ENCODE peak calls at places on chromosomes 5 and 9, in five cellular contexts. One of them, this sample, is unnamed.

GRCh38 chr5:96745844-96746531 is 61.8 kb downstream of the ERAP1 start:
- DNase-seq in mesothelial cell of epicardium: no peak
- DNase-seq in stimulated activated CD8-positive, alpha-beta memory T cell treated with anti-CD3 and anti-CD28 coated beads, Interleukin-12 subunit alpha, Interleukin-12 subunit beta, amount 100 ng/mL, for 4 hours: no peak
- DNase-seq in T-helper 2 cell: no peak
- DNase-seq in anterior cingulate cortex: no peak
- DNase-seq in this sample: no peak

GRCh38 chr5:2508514-2508913 is 243.0 kb downstream of the IRX2 start:
- DNase-seq in anterior cingulate cortex: no peak
- DNase-seq in T-helper 2 cell: no peak
- DNase-seq in mesothelial cell of epicardium: no peak
- DNase-seq in stimulated activated CD8-positive, alpha-beta memory T cell treated with anti-CD3 and anti-CD28 coated beads, Interleukin-12 subunit alpha, Interleukin-12 subunit beta, amount 100 ng/mL, for 4 hours: no peak
- DNase-seq in this sample: no peak

GRCh38 chr5:150304481-150305081 is 1.9 kb upstream of the ARSI start:
- DNase-seq in anterior cingulate cortex: no peak
- DNase-seq in stimulated activated CD8-positive, alpha-beta memory T cell treated with anti-CD3 and anti-CD28 coated beads, Interleukin-12 subunit alpha, Interleukin-12 subunit beta, amount 100 ng/mL, for 4 hours: no peak
- DNase-seq in mesothelial cell of epicardium: no peak
- DNase-seq in T-helper 2 cell: no peak
- DNase-seq in this sample: no peak

GRCh38 chr9:101791938-101792337 is 53.5 kb upstream of the GRIN3A start:
- DNase-seq in mesothelial cell of epicardium: peak; percentile 29
- DNase-seq in stimulated activated CD8-positive, alpha-beta memory T cell treated with anti-CD3 and anti-CD28 coated beads, Interleukin-12 subunit alpha, Interleukin-12 subunit beta, amount 100 ng/mL, for 4 hours: no peak
- DNase-seq in T-helper 2 cell: no peak
- DNase-seq in anterior cingulate cortex: no peak
- DNase-seq in this sample: peak; percentile 13

GRCh38 chr9:97572196-97572891 is 60.8 kb downstream of the TSTD2 start:
- DNase-seq in mesothelial cell of epicardium: no peak
- DNase-seq in stimulated activated CD8-positive, alpha-beta memory T cell treated with anti-CD3 and anti-CD28 coated beads, Interleukin-12 subunit alpha, Interleukin-12 subunit beta, amount 100 ng/mL, for 4 hours: no peak
- DNase-seq in T-helper 2 cell: no peak
- DNase-seq in anterior cingulate cortex: no peak
- DNase-seq in this sample: no peak

GRCh38 chr5:160020266-160020770 is 11.4 kb downstream of the TTC1 start:
- DNase-seq in T-helper 2 cell: no peak
- DNase-seq in mesothelial cell of epicardium: no peak
- DNase-seq in anterior cingulate cortex: no peak
- DNase-seq in stimulated activated CD8-positive, alpha-beta memory T cell treated with anti-CD3 and anti-CD28 coated beads, Interleukin-12 subunit alpha, Interleukin-12 subunit beta, amount 100 ng/mL, for 4 hours: no peak
- DNase-seq in this sample: no peak

GRCh38 chr9:1208185-1208584 is 158.0 kb downstream of the DMRT2 start:
- DNase-seq in stimulated activated CD8-positive, alpha-beta memory T cell treated with anti-CD3 and anti-CD28 coated beads, Interleukin-12 subunit alpha, Interleukin-12 subunit beta, amount 100 ng/mL, for 4 hours: no peak
- DNase-seq in anterior cingulate cortex: no peak
- DNase-seq in mesothelial cell of epicardium: no peak
- DNase-seq in T-helper 2 cell: no peak
- DNase-seq in this sample: no peak

GRCh38 chr9:90515550-90515949 is 127.1 kb downstream of the DIRAS2 start:
- DNase-seq in stimulated activated CD8-positive, alpha-beta memory T cell treated with anti-CD3 and anti-CD28 coated beads, Interleukin-12 subunit alpha, Interleukin-12 subunit beta, amount 100 ng/mL, for 4 hours: no peak
- DNase-seq in anterior cingulate cortex: no peak
- DNase-seq in T-helper 2 cell: no peak
- DNase-seq in mesothelial cell of epicardium: no peak
- DNase-seq in this sample: no peak

GRCh38 chr9:69955536-69956355 is 87.9 kb upstream of the MAMDC2 start:
- DNase-seq in anterior cingulate cortex: no peak
- DNase-seq in stimulated activated CD8-positive, alpha-beta memory T cell treated with anti-CD3 and anti-CD28 coated beads, Interleukin-12 subunit alpha, Interleukin-12 subunit beta, amount 100 ng/mL, for 4 hours: no peak
- DNase-seq in mesothelial cell of epicardium: no peak
- DNase-seq in T-helper 2 cell: no peak
- DNase-seq in this sample: no peak

GRCh38 chr5:173283318-173284288 is 44.6 kb downstream of the STC2 start:
- DNase-seq in anterior cingulate cortex: peak; percentile 52
- DNase-seq in T-helper 2 cell: no peak
- DNase-seq in stimulated activated CD8-positive, alpha-beta memory T cell treated with anti-CD3 and anti-CD28 coated beads, Interleukin-12 subunit alpha, Interleukin-12 subunit beta, amount 100 ng/mL, for 4 hours: peak; percentile 53
- DNase-seq in mesothelial cell of epicardium: peak; percentile 70
- DNase-seq in this sample: peak; percentile 56

GRCh38 chr5:115375922-115376321 is 79.5 kb upstream of the CCDC112 start:
- DNase-seq in anterior cingulate cortex: no peak
- DNase-seq in mesothelial cell of epicardium: no peak
- DNase-seq in stimulated activated CD8-positive, alpha-beta memory T cell treated with anti-CD3 and anti-CD28 coated beads, Interleukin-12 subunit alpha, Interleukin-12 subunit beta, amount 100 ng/mL, for 4 hours: no peak
- DNase-seq in T-helper 2 cell: no peak
- DNase-seq in this sample: no peak

GRCh38 chr5:149040421-149040820 is 22.4 kb downstream of the SH3TC2 start:
- DNase-seq in T-helper 2 cell: no peak
- DNase-seq in stimulated activated CD8-positive, alpha-beta memory T cell treated with anti-CD3 and anti-CD28 coated beads, Interleukin-12 subunit alpha, Interleukin-12 subunit beta, amount 100 ng/mL, for 4 hours: no peak
- DNase-seq in mesothelial cell of epicardium: no peak
- DNase-seq in anterior cingulate cortex: no peak
- DNase-seq in this sample: no peak

GRCh38 chr9:109198736-109199384 is 31.8 kb upstream of the FRRS1L start:
- DNase-seq in anterior cingulate cortex: no peak
- DNase-seq in stimulated activated CD8-positive, alpha-beta memory T cell treated with anti-CD3 and anti-CD28 coated beads, Interleukin-12 subunit alpha, Interleukin-12 subunit beta, amount 100 ng/mL, for 4 hours: no peak
- DNase-seq in mesothelial cell of epicardium: no peak
- DNase-seq in T-helper 2 cell: no peak
- DNase-seq in this sample: no peak

GRCh38 chr9:133815781-133816180 is 77.6 kb upstream of the SARDH start:
- DNase-seq in stimulated activated CD8-positive, alpha-beta memory T cell treated with anti-CD3 and anti-CD28 coated beads, Interleukin-12 subunit alpha, Interleukin-12 subunit beta, amount 100 ng/mL, for 4 hours: no peak
- DNase-seq in T-helper 2 cell: no peak
- DNase-seq in mesothelial cell of epicardium: no peak
- DNase-seq in anterior cingulate cortex: no peak
- DNase-seq in this sample: no peak